ENCODE peak calls at places on chromosomes 12 and 14, in five cellular contexts. T is AG10803, X is breast epithelium, I is fibroblast of mammary gland, O is lung. S is an unnamed sample.

GRCh38 chr14:53630336-53630735 is 326.3 kb downstream of the BMP4 start:
- DNase-seq in T (no peak), X (no peak), I (no peak), O (no peak), S (no peak)

GRCh38 chr14:93936245-93936644 is 9.1 kb downstream of the FAM181A start:
- DNase-seq in T (no peak), X (no peak), I (no peak), O (no peak), S (no peak)

GRCh38 chr12:51441583-51441982 is 17.0 kb downstream of the SLC4A8 start:
- DNase-seq in T (peak; percentile 67), X (no peak), I (peak; percentile 90), O (no peak), S (no peak)

GRCh38 chr12:67714648-67715047 is 66.1 kb downstream of the DYRK2 start:
- DNase-seq in T (no peak), X (no peak), I (peak; percentile 14), O (no peak), S (no peak)

GRCh38 chr14:77311217-77311616 is 9.5 kb downstream of the POMT2 start:
- DNase-seq in T (peak; percentile 54), X (no peak), I (peak; percentile 67), O (no peak), S (no peak)

GRCh38 chr12:96399081-96399918 is 939 bp downstream of the CDK17 start:
- DNase-seq in T (peak; percentile 74), X (peak; percentile 63), I (peak; percentile 75), O (peak; percentile 70), S (peak; percentile 48)

GRCh38 chr12:94644622-94645021 is 5.7 kb downstream of the TMCC3 start:
- DNase-seq in T (peak; percentile 22), X (no peak), I (peak; percentile 97), O (no peak), S (no peak)

GRCh38 chr12:92393504-92393903 is 247.9 kb upstream of the BTG1 start:
- DNase-seq in T (no peak), X (no peak), I (no peak), O (no peak), S (no peak)

GRCh38 chr12:115349711-115350110 is 665.7 kb upstream of the TBX3 start:
- DNase-seq in T (no peak), X (no peak), I (no peak), O (no peak), S (no peak)

GRCh38 chr12:124752437-124753229 is 111.0 kb downstream of the SCARB1 start:
- DNase-seq in T (peak; percentile 74), X (no peak), I (peak; percentile 90), O (peak; percentile 50), S (no peak)

GRCh38 chr12:1115471-1116242 is 124.6 kb downstream of the ERC1 start:
- DNase-seq in T (peak; percentile 74), X (no peak), I (peak; percentile 76), O (no peak), S (no peak)

GRCh38 chr14:69760810-69761209 is 6.1 kb upstream of the SRSF5 start:
- DNase-seq in T (no peak), X (no peak), I (no peak), O (no peak), S (no peak)

GRCh38 chr14:92792885-92793284 is 1.2 kb upstream of the GOLGA5 start:
- DNase-seq in T (peak; percentile 16), X (no peak), I (peak; percentile 58), O (no peak), S (no peak)

GRCh38 chr12:5260591-5261086 is 171.3 kb upstream of the NTF3 start:
- DNase-seq in T (no peak), X (no peak), I (no peak), O (no peak), S (no peak)

DNA sequence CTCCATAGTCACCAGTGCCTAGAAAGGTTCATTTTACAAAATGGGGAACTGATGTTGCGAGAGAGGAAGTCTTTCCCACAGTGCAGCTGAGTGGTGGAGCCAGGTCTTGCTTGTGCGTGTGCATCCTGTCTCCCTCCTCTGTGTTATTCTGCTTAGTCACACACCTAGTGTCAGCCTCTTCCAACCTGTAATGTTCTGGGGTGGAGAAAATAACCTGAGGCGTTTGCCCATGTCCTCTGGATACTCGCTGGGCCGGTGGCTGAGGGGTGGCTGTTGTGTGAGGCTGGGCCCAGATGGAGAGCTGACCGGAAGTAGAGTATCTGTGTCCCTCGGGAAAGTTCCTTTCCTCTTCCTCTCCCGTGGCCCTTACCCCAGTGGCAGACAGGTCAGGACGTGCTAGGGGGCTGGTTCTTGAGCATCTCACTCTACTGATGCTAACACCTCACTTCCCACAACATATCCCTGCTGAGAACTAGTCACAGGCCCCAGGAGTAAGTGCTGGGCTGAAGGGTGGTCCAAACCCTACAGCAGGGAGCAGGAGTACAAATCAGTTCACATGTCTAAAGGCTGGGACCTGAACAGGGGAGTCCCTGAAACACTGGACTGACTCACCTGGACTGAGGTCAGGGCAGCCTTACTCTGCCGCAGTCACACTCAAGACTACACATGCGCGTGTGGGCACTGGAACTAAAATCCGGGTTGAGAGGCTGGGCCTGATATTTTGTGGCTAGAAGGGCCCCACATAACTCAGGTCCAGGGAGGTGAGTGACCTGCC is 7.0 kb downstream of the MLF2 start:
- DNase-seq in T (no peak), X (no peak), I (peak; percentile 12), O (no peak), S (no peak)
- TF ChIP-seq CTCF in T (no peak), X (no peak), I (no peak), O (no peak), S (no peak)

GRCh38 chr14:97446087-97446486 is 648.9 kb downstream of the VRK1 start:
- DNase-seq in T (no peak), X (no peak), I (no peak), O (no peak), S (no peak)
- TF ChIP-seq CTCF in T (no peak), X (no peak), I (no peak), O (no peak), S (no peak)

DNA sequence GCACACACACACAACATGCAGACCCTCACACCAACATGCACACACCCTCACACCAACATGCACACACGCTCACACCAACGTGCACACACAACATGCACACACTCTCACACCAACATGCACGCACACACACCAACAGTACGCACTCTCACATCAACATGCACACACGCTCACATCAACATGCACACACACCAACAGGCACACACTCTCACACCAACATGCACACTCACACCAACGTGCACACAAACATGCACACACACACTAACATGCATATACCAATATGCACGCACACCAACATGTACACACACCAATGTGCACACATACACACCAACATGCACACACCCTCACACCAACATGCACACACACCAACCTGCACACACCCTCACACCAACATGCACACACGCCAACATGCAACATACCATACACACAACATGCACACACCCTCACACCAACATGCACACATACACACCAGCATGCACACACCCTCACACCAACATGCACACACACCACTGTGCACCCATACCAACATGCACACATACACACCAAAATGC is 175.8 kb downstream of the KSR2 start:
- DNase-seq in T (no peak), X (no peak), I (no peak), O (no peak), S (no peak)
- TF ChIP-seq CTCF in T (no peak), X (no peak), I (no peak), O (no peak), S (no peak)

GRCh38 chr14:71136386-71137060 is 229.3 kb downstream of the PCNX1 start:
- DNase-seq in T (no peak), X (no peak), I (no peak), O (no peak), S (no peak)
- TF ChIP-seq CTCF in T (no peak), X (no peak), I (no peak), O (no peak), S (no peak)

GRCh38 chr14:104026024-104026423 is 59.5 kb upstream of the ASPG start:
- DNase-seq in T (no peak), X (no peak), I (no peak), O (no peak), S (no peak)
- TF ChIP-seq CTCF in T (no peak), X (no peak), I (no peak), O (no peak), S (no peak)

GRCh38 chr12:3261782-3262359 is 184.7 kb downstream of the TSPAN9 start:
- DNase-seq in T (no peak), X (no peak), I (peak; percentile 41), O (no peak), S (no peak)
- TF ChIP-seq CTCF in T (no peak), X (no peak), I (peak; percentile 16), O (no peak), S (no peak)

GRCh38 chr14:99991306-99991705 is 73.9 kb upstream of the EVL start:
- DNase-seq in T (no peak), X (no peak), I (no peak), O (no peak), S (no peak)

GRCh38 chr14:99990268-99991170 is 74.7 kb upstream of the EVL start:
- DNase-seq in T (no peak), X (no peak), I (no peak), O (no peak), S (no peak)

GRCh38 chr14:99986416-99986815 is 78.8 kb upstream of the EVL start:
- DNase-seq in T (peak; percentile 91), X (no peak), I (peak; percentile 87), O (no peak), S (no peak)

GRCh38 chr14:99983251-99984012 is 81.8 kb upstream of the EVL start:
- DNase-seq in T (no peak), X (no peak), I (no peak), O (no peak), S (no peak)

DNA sequence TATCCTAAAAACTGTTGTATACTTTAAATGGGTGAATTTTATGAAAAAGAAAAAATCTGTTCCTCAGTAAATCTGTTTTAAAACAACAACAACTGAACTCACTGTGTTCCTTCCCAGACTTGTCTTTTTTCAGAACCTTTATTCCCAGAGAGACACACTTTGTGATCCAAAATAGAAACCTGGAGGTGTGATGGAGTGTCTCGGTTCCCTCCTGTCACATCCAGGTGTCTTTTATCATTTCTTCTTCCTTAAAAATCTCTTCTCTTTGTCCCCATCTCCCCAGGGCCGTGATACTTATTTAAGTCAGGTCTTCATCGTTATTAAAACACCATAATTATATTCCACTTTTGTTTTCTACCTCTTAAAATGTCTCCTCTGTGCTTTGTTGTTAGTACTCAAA is 76.2 kb upstream of the EVL start:
- DNase-seq in T (no peak), X (no peak), I (no peak), O (no peak), S (no peak)
- TF ChIP-seq CTCF in T (no peak), X (no peak), I (no peak), O (no peak), S (no peak)

S was measured in omental fat pad.